ENCODE peak calls at places on chromosomes 5 and 9, in ten cellular contexts. Q, H, J, S, G, U, P, Y, Z and B are unnamed samples.

GRCh38 chr9:21871256-21871975 is 69.0 kb downstream of the MTAP start:
- DNase-seq in P (peak), Y (no peak), G (no peak), S (no peak), U (no peak), Q (no peak), H (no peak), J (no peak), Z (no peak), B (no peak)

GRCh38 chr5:94901071-94901979 is 282.9 kb downstream of the SLF1 start:
- DNase-seq in Z (no peak), P (peak), Y (no peak), G (no peak), H (no peak), J (no peak), S (no peak), U (no peak), Q (no peak), B (peak)

GRCh38 chr9:116515541-116515940 is 171.6 kb upstream of the TRIM32 start:
- DNase-seq in Z (no peak), Q (no peak), H (no peak), J (no peak), G (no peak), P (no peak), U (no peak), S (no peak), Y (no peak), B (no peak)

GRCh38 chr5:131814990-131815389 is 18.2 kb upstream of the FNIP1 start:
- DNase-seq in P (peak), S (no peak), Z (no peak), Y (no peak), U (no peak), H (no peak), J (no peak), Q (no peak), G (no peak), B (no peak)

GRCh38 chr5:143404416-143405062 is 1.1 kb upstream of the NR3C1 start:
- DNase-seq in G (peak), Z (peak), Q (peak), J (peak), H (peak), U (peak), P (peak), Y (peak), S (peak), B (peak)

GRCh38 chr9:38182321-38182720 is 113.3 kb upstream of the SHB start:
- DNase-seq in U (no peak), H (no peak), J (no peak), Z (no peak), P (no peak), S (no peak), Y (no peak), Q (no peak), G (no peak), B (no peak)

GRCh38 chr5:151270599-151270998 is 17.6 kb downstream of the GM2A start:
- DNase-seq in U (no peak), J (no peak), Q (no peak), G (no peak), H (no peak), P (peak), Z (no peak), S (no peak), Y (no peak), B (no peak)

GRCh38 chr9:81631213-81631745 is 58.1 kb downstream of the TLE1 start:
- DNase-seq in P (no peak), U (no peak), J (no peak), Q (no peak), Z (no peak), G (no peak), H (no peak), Y (no peak), S (no peak), B (no peak)

GRCh38 chr5:80752427-80752826 is 97.6 kb upstream of the DHFR start:
- DNase-seq in Y (no peak), G (no peak), Q (no peak), H (no peak), P (no peak), Z (no peak), U (no peak), J (no peak), S (no peak), B (no peak)

GRCh38 chr5:156971415-156971814 is 8.4 kb upstream of the TIMD4 start:
- DNase-seq in Z (no peak), S (no peak), Y (no peak), J (no peak), P (no peak), G (no peak), Q (no peak), H (no peak), U (no peak), B (no peak)

GRCh38 chr5:132354828-132355765 is 14.4 kb upstream of the SLC22A5 start:
- DNase-seq in P (no peak), U (no peak), S (no peak), Z (no peak), H (no peak), G (no peak), Y (no peak), J (no peak), Q (no peak), B (no peak)

GRCh38 chr5:73654171-73654811 is 28.3 kb downstream of the ARHGEF28 start:
- DNase-seq in G (no peak), Z (no peak), Q (no peak), J (no peak), H (no peak), S (no peak), Y (no peak), P (peak), U (no peak), B (no peak)

GRCh38 chr9:108080285-108080684 is 590.7 kb upstream of the KLF4 start:
- DNase-seq in P (no peak), G (no peak), Z (no peak), H (no peak), Q (no peak), U (no peak), S (no peak), J (no peak), Y (no peak), B (no peak)

GRCh38 chr9:35152926-35153325 is 8.9 kb upstream of the UNC13B start:
- DNase-seq in Y (no peak), J (no peak), Q (no peak), Z (no peak), P (no peak), U (no peak), S (no peak), H (no peak), G (peak), B (no peak)

GRCh38 chr9:109499631-109500120 is 1.6 kb upstream of the PTPN3 start:
- DNase-seq in U (no peak), Z (peak), S (no peak), Y (no peak), P (peak), H (no peak), J (no peak), G (no peak), Q (no peak), B (no peak)

GRCh38 chr5:102554728-102555127 is 55.9 kb upstream of the SLCO6A1 start:
- DNase-seq in Z (no peak), Q (no peak), Y (no peak), H (no peak), P (peak), U (no peak), J (no peak), G (no peak), S (no peak), B (no peak)

GRCh38 chr5:44365351-44365750 is 23.9 kb downstream of the FGF10 start:
- DNase-seq in H (no peak), Z (no peak), S (no peak), Y (no peak), P (no peak), G (no peak), J (no peak), Q (no peak), U (no peak), B (no peak)

GRCh38 chr5:141969783-141970741 is 1.2 kb downstream of the RNF14 start:
- DNase-seq in P (peak), S (no peak), Q (no peak), Z (no peak), H (no peak), Y (no peak), J (peak), G (no peak), U (no peak), B (peak)

GRCh38 chr5:139752506-139753350 is 42.9 kb upstream of the PSD2 start:
- DNase-seq in U (no peak), S (no peak), Q (no peak), Y (no peak), G (no peak), H (no peak), P (peak), Z (no peak), J (no peak), B (no peak)

GRCh38 chr9:124282442-124283231 is 24.9 kb downstream of the NEK6 start:
- DNase-seq in H (no peak), P (no peak), Y (no peak), Z (no peak), G (no peak), J (no peak), S (no peak), U (no peak), Q (no peak), B (no peak)

GRCh38 chr5:112703866-112704820 is 33.5 kb upstream of the APC start:
- DNase-seq in S (no peak), J (no peak), Y (no peak), G (no peak), P (no peak), H (no peak), U (no peak), Q (no peak), Z (no peak), B (no peak)

GRCh38 chr5:146426853-146427618 is 20.1 kb upstream of the TCERG1 start:
- DNase-seq in Y (no peak), Z (no peak), S (no peak), U (no peak), Q (no peak), J (peak), H (no peak), G (no peak), P (peak), B (peak)

GRCh38 chr5:181243521-181244307 is at the start of gene RACK1:
- DNase-seq in J (peak), G (peak), P (peak), Y (peak), Z (peak), H (peak), Q (peak), S (peak), U (no peak), B (peak)

GRCh38 chr9:124280176-124280691 is 22.5 kb downstream of the NEK6 start:
- DNase-seq in U (peak), J (no peak), Z (no peak), Y (no peak), P (peak), G (no peak), Q (no peak), H (no peak), S (no peak), B (no peak)